ENCODE peak calls at places on chromosome 1, in nine cellular contexts. F, I, S, U, P, J, T, R and W are unnamed samples.

GRCh38 chr1:225694151-225694603 is 41.3 kb upstream of the ENAH start:
- DNase-seq in I (no peak), U (peak), T (no peak), S (no peak), R (no peak), P (peak), J (no peak), F (no peak), W (peak)

GRCh38 chr1:28127617-28128257 is 39.3 kb upstream of the EYA3 start:
- DNase-seq in P (no peak), R (no peak), S (peak), J (no peak), F (no peak), I (no peak), U (no peak), T (no peak), W (no peak)

GRCh38 chr1:10665930-10666850 is 130.3 kb downstream of the CASZ1 start:
- DNase-seq in R (no peak), T (no peak), U (no peak), S (no peak), I (no peak), F (no peak), P (no peak), J (no peak), W (no peak)

GRCh38 chr1:179217943-179218507 is 11.5 kb downstream of the ABL2 start:
- DNase-seq in T (no peak), S (peak), F (no peak), U (peak), P (peak), J (no peak), I (no peak), R (peak), W (peak)

GRCh38 chr1:91527781-91528180 is 27.1 kb downstream of the CDC7 start:
- DNase-seq in T (no peak), I (no peak), S (no peak), F (no peak), P (peak), J (no peak), R (no peak), U (no peak), W (no peak)

GRCh38 chr1:43983253-43983904 is 4.4 kb downstream of the B4GALT2 start:
- DNase-seq in P (no peak), I (no peak), S (no peak), U (no peak), J (no peak), T (no peak), R (no peak), F (no peak), W (no peak)

GRCh38 chr1:162319510-162320160 is 57.0 kb downstream of the SPATA46 start:
- DNase-seq in F (peak), T (no peak), S (no peak), R (no peak), P (no peak), J (no peak), I (peak), U (peak), W (peak)

GRCh38 chr1:59765036-59765730 is 49.6 kb upstream of the HOOK1 start:
- DNase-seq in J (no peak), I (peak), S (no peak), T (no peak), R (no peak), F (no peak), U (no peak), P (no peak), W (no peak)

GRCh38 chr1:32724678-32725594 is 22.4 kb upstream of the SYNC start:
- DNase-seq in P (peak), I (peak), S (no peak), F (peak), T (peak), R (peak), U (peak), J (peak), W (peak)

GRCh38 chr1:58249729-58250586 is 296.6 kb downstream of the OMA1 start:
- DNase-seq in T (peak), R (peak), J (peak), S (no peak), I (peak), F (no peak), P (peak), U (peak), W (peak)

GRCh38 chr1:32533792-32534327 is 5.4 kb upstream of the ZBTB8A start:
- DNase-seq in I (no peak), P (no peak), U (no peak), R (no peak), T (no peak), J (no peak), F (no peak), S (no peak), W (no peak)

GRCh38 chr1:210607361-210607760 is 278.7 kb downstream of the HHAT start:
- DNase-seq in U (no peak), P (no peak), I (no peak), J (no peak), F (no peak), R (no peak), S (no peak), T (no peak), W (no peak)

DNA sequence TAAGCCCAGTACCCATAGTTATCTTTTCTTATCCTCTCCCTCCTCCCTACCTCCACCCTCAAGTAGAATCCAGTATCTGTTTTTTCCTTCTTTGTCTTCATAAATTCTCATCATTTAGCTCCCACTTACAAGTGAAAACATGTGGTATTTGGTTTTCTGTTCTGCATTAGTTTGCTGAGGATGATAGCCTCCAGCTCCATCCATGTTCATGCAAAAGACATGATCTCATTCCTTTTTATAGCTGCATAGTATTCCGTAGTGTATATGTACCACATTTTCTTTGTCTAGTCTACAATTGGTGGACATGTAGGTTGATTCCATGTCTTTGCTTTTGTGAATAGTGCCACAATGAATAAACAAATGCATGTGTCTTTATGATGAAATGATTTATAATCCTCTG is 55.2 kb downstream of the PRKACB start:
- DNase-seq in U (no peak), F (no peak), T (no peak), R (no peak), S (no peak), I (no peak), J (no peak), P (no peak), W (no peak)
- TF ChIP-seq CTCF in U (no peak), F (no peak), T (no peak), R (no peak), S (no peak), I (no peak), J (no peak), P (no peak), W (no peak)

DNA sequence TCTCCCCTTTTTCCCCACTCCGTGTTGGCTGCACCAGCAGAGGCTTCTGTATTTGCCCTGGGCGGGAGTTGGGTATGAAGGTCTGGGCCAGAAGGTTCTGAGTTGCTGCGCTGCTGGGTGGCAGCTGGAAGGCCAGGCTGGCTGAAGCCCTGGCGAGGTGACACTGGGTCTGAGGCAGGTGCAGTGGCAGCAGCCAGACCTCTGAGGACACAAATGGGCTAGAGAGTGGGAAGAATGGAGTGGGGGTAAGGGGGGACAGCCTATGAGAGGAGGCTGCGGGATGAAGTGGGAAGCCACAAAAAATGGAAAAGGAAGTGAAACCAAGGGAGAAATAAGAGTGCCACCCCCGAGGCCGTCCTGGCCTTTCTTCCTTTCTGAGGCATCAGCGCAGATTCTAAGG is 53.2 kb downstream of the STX6 start:
- DNase-seq in T (no peak), U (no peak), F (no peak), S (no peak), J (no peak), I (no peak), R (no peak), P (no peak), W (no peak)
- H2AFZ ChIP-seq in T (no peak), U (no peak), F (no peak), S (no peak), J (no peak), I (no peak), R (no peak), P (no peak), W (no peak)

GRCh38 chr1:2644171-2644570 is 11.4 kb upstream of the MMEL1 start:
- DNase-seq in S (no peak), F (no peak), J (no peak), U (no peak), P (no peak), T (no peak), I (no peak), R (no peak), W (no peak)

GRCh38 chr1:2642131-2642559 is 9.3 kb upstream of the MMEL1 start:
- DNase-seq in T (no peak), R (no peak), U (no peak), P (no peak), J (no peak), I (no peak), F (no peak), S (no peak), W (no peak)

GRCh38 chr1:2643414-2644077 is 10.7 kb upstream of the MMEL1 start:
- DNase-seq in T (no peak), F (no peak), J (no peak), R (no peak), S (no peak), P (no peak), U (no peak), I (no peak), W (no peak)

GRCh38 chr1:2641381-2642130 is 8.7 kb upstream of the MMEL1 start:
- DNase-seq in U (no peak), S (no peak), I (no peak), R (no peak), F (no peak), P (no peak), T (peak), J (no peak), W (no peak)

DNA sequence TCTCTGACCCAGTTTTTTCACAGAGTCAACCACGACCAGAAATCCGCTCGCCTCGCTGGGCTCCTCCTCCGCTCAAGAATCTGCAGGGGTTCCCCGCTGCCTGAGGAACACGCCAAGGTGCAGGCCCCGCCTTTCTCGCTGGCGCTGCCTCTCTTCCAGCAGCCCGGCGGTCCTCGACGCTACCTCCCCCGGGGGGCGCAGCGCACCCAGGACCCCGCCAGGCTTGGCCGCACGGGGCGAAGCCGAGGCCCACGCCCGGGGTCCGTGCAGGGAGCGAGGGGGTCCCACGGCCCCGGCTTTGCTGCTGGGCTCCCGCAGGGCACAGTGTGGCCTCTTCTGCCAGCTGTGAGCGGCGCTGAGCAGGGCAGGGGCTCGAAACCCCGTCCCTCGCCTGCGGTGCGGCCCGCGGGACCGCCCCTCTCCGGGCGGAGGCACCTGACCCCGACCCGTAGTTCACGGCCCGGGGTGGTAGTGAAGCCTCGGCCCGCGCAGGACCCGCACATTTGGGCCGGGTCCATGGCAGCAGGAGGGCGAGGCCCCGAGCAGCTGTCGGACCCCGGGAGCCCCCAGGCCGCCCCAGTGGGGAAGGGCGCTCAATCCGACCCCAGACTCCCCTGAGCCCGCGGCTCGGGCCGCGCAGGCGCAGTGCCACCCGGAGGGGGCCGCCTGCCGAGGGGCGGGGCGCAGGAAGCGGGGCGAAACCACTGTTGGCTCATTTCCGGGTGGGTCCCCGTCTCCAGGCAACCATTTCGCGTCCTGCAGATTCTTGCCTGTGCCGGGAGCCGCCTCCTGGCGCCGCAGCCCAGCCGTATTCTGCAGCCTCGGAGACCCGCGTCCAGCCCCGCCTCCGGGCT is 10.0 kb upstream of the MMEL1 start:
- DNase-seq in T (peak), R (peak), P (peak), I (peak), J (peak), F (peak), U (peak), S (peak), W (peak)
- TF ChIP-seq CTCF in T (no peak), R (peak), P (no peak), I (no peak), J (peak), F (no peak), U (no peak), S (peak), W (peak)

GRCh38 chr1:197783510-197783948 is 8.2 kb upstream of the DENND1B start:
- DNase-seq in T (no peak), F (peak), U (peak), J (no peak), I (peak), R (no peak), P (peak), S (no peak), W (peak)
- H2AFZ ChIP-seq in T (no peak), F (no peak), U (no peak), J (no peak), I (no peak), R (no peak), P (no peak), S (peak), W (no peak)

DNA sequence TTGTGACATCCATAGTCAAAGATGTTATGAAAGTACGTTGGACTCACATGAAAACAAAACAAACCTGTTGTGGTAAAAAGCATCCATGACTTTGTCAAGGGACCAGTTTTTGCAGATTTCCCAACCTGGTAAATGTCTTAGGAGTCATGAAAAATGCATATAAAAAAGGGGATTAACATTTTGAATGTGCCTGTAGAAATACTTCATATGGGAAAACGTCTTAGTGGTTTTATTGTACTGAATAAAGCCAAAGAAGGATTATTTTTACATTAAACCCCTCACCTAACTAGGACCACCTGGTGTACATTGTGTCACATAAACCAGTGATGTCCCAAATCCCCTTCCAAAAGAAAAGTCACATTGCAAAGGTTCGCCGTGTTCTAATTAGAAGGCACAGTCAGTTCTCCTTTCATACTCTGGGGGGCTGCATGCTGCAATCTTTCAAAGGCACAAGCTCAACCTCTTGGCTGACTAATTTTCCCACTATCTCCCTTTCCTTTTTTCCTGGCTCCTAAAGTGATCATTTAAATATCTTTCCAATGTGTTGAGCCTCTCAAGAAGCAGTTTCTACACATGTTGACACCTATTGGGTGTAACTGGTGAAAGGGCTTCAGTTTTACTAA is 119.8 kb upstream of the SPAG17 start:
- DNase-seq in S (no peak), U (peak), I (no peak), F (peak), P (peak), J (no peak), R (no peak), T (peak), W (no peak)
- TF ChIP-seq CTCF in S (peak), U (no peak), I (peak), F (peak), P (peak), J (peak), R (no peak), T (peak), W (no peak)

GRCh38 chr1:100861379-100861778 is 33.3 kb downstream of the EXTL2 start:
- DNase-seq in R (no peak), T (no peak), U (no peak), S (no peak), P (peak), J (no peak), I (peak), F (no peak), W (peak)

GRCh38 chr1:100866041-100866900 is 28.4 kb downstream of the EXTL2 start:
- DNase-seq in I (peak), R (peak), S (peak), U (peak), P (peak), F (peak), J (no peak), T (peak), W (peak)

GRCh38 chr1:100862591-100862990 is 32.1 kb downstream of the EXTL2 start:
- DNase-seq in J (no peak), I (peak), T (no peak), R (no peak), U (peak), S (no peak), F (peak), P (peak), W (peak)

GRCh38 chr1:100860397-100860991 is 34.1 kb downstream of the EXTL2 start:
- DNase-seq in S (no peak), P (peak), T (peak), J (no peak), R (no peak), F (peak), I (peak), U (peak), W (peak)
- H2AFZ ChIP-seq in S (no peak), P (no peak), T (peak), J (no peak), R (no peak), F (no peak), I (peak), U (no peak), W (peak)

GRCh38 chr1:160837558-160838205 is 25.0 kb downstream of the CD244 start:
- DNase-seq in R (peak), T (peak), J (no peak), S (peak), F (peak), P (no peak), I (peak), U (peak), W (no peak)
- TF ChIP-seq CTCF in R (peak), T (no peak), J (no peak), S (peak), F (no peak), P (no peak), I (no peak), U (no peak), W (no peak)